ENCODE peak calls at places on chromosomes 12 and 14, in six cellular contexts. One of them, this sample, is unnamed.

GRCh38 chr12:121861549-121862254 is 3.0 kb upstream of the HPD start:
- DNase-seq in activated CD8-positive, alpha-beta T cell treated with anti-CD3 and anti-CD28 coated beads for 36 hours: no peak
- DNase-seq in smooth muscle cell of the brain vasculature: no peak
- DNase-seq in Panc1: no peak
- DNase-seq in CD4-positive, CD25-positive, alpha-beta regulatory T cell: no peak
- DNase-seq in RCC 7860: no peak
- DNase-seq in this sample: no peak

GRCh38 chr14:48703728-48704467 is 882.3 kb downstream of the RPS29 start:
- DNase-seq in activated CD8-positive, alpha-beta T cell treated with anti-CD3 and anti-CD28 coated beads for 36 hours: no peak
- DNase-seq in smooth muscle cell of the brain vasculature: no peak
- DNase-seq in Panc1: no peak
- DNase-seq in CD4-positive, CD25-positive, alpha-beta regulatory T cell: no peak
- DNase-seq in RCC 7860: no peak
- DNase-seq in this sample: no peak

GRCh38 chr12:12874014-12874413 is 17.3 kb upstream of the GPRC5A start:
- DNase-seq in activated CD8-positive, alpha-beta T cell treated with anti-CD3 and anti-CD28 coated beads for 36 hours: no peak
- DNase-seq in smooth muscle cell of the brain vasculature: no peak
- DNase-seq in Panc1: no peak
- DNase-seq in CD4-positive, CD25-positive, alpha-beta regulatory T cell: no peak
- DNase-seq in RCC 7860: no peak
- DNase-seq in this sample: no peak

GRCh38 chr12:112169086-112169872 is 43.9 kb downstream of the TRAFD1 start:
- DNase-seq in activated CD8-positive, alpha-beta T cell treated with anti-CD3 and anti-CD28 coated beads for 36 hours: no peak
- DNase-seq in smooth muscle cell of the brain vasculature: no peak
- DNase-seq in Panc1: no peak
- DNase-seq in CD4-positive, CD25-positive, alpha-beta regulatory T cell: no peak
- DNase-seq in RCC 7860: no peak
- DNase-seq in this sample: no peak

GRCh38 chr14:103846569-103847438 is 571 bp downstream of the PPP1R13B start:
- DNase-seq in activated CD8-positive, alpha-beta T cell treated with anti-CD3 and anti-CD28 coated beads for 36 hours: peak
- DNase-seq in smooth muscle cell of the brain vasculature: no peak
- DNase-seq in Panc1: no peak
- DNase-seq in CD4-positive, CD25-positive, alpha-beta regulatory T cell: peak
- DNase-seq in RCC 7860: no peak
- DNase-seq in this sample: peak

GRCh38 chr12:10652192-10652591 is 21.7 kb downstream of the STYK1 start:
- DNase-seq in activated CD8-positive, alpha-beta T cell treated with anti-CD3 and anti-CD28 coated beads for 36 hours: no peak
- DNase-seq in smooth muscle cell of the brain vasculature: no peak
- DNase-seq in Panc1: no peak
- DNase-seq in CD4-positive, CD25-positive, alpha-beta regulatory T cell: no peak
- DNase-seq in RCC 7860: no peak
- DNase-seq in this sample: no peak

GRCh38 chr12:132445884-132446471 is 44.0 kb upstream of the FBRSL1 start:
- DNase-seq in activated CD8-positive, alpha-beta T cell treated with anti-CD3 and anti-CD28 coated beads for 36 hours: peak
- DNase-seq in smooth muscle cell of the brain vasculature: no peak
- DNase-seq in Panc1: peak
- DNase-seq in CD4-positive, CD25-positive, alpha-beta regulatory T cell: peak
- DNase-seq in RCC 7860: no peak
- DNase-seq in this sample: peak

GRCh38 chr12:6061661-6062060 is 62.8 kb downstream of the VWF start:
- DNase-seq in activated CD8-positive, alpha-beta T cell treated with anti-CD3 and anti-CD28 coated beads for 36 hours: no peak
- DNase-seq in smooth muscle cell of the brain vasculature: no peak
- DNase-seq in Panc1: no peak
- DNase-seq in CD4-positive, CD25-positive, alpha-beta regulatory T cell: no peak
- DNase-seq in RCC 7860: no peak
- DNase-seq in this sample: no peak

GRCh38 chr14:37597538-37598084 is 2.2 kb downstream of the TTC6 start:
- DNase-seq in activated CD8-positive, alpha-beta T cell treated with anti-CD3 and anti-CD28 coated beads for 36 hours: no peak
- DNase-seq in smooth muscle cell of the brain vasculature: no peak
- DNase-seq in Panc1: no peak
- DNase-seq in CD4-positive, CD25-positive, alpha-beta regulatory T cell: no peak
- DNase-seq in RCC 7860: no peak
- DNase-seq in this sample: no peak

GRCh38 chr12:64709429-64709828 is 49.8 kb downstream of the GNS start:
- DNase-seq in activated CD8-positive, alpha-beta T cell treated with anti-CD3 and anti-CD28 coated beads for 36 hours: no peak
- DNase-seq in smooth muscle cell of the brain vasculature: no peak
- DNase-seq in Panc1: no peak
- DNase-seq in CD4-positive, CD25-positive, alpha-beta regulatory T cell: no peak
- DNase-seq in RCC 7860: no peak
- DNase-seq in this sample: no peak

GRCh38 chr12:131618303-131618658 is 92.6 kb upstream of the SFSWAP start:
- DNase-seq in activated CD8-positive, alpha-beta T cell treated with anti-CD3 and anti-CD28 coated beads for 36 hours: no peak
- DNase-seq in smooth muscle cell of the brain vasculature: no peak
- DNase-seq in Panc1: no peak
- DNase-seq in CD4-positive, CD25-positive, alpha-beta regulatory T cell: no peak
- DNase-seq in RCC 7860: no peak
- DNase-seq in this sample: no peak

GRCh38 chr14:37131205-37131604 is 41.2 kb downstream of the SLC25A21 start:
- DNase-seq in activated CD8-positive, alpha-beta T cell treated with anti-CD3 and anti-CD28 coated beads for 36 hours: no peak
- DNase-seq in smooth muscle cell of the brain vasculature: no peak
- DNase-seq in Panc1: no peak
- DNase-seq in CD4-positive, CD25-positive, alpha-beta regulatory T cell: no peak
- DNase-seq in RCC 7860: no peak
- DNase-seq in this sample: no peak

GRCh38 chr12:130192667-130193345 is 30.5 kb downstream of the FZD10 start:
- DNase-seq in activated CD8-positive, alpha-beta T cell treated with anti-CD3 and anti-CD28 coated beads for 36 hours: no peak
- DNase-seq in smooth muscle cell of the brain vasculature: no peak
- DNase-seq in Panc1: no peak
- DNase-seq in CD4-positive, CD25-positive, alpha-beta regulatory T cell: no peak
- DNase-seq in RCC 7860: no peak
- DNase-seq in this sample: no peak

GRCh38 chr14:81206115-81206514 is 14.6 kb downstream of the GTF2A1 start:
- DNase-seq in activated CD8-positive, alpha-beta T cell treated with anti-CD3 and anti-CD28 coated beads for 36 hours: peak
- DNase-seq in smooth muscle cell of the brain vasculature: no peak
- DNase-seq in Panc1: peak
- DNase-seq in CD4-positive, CD25-positive, alpha-beta regulatory T cell: no peak
- DNase-seq in RCC 7860: peak
- DNase-seq in this sample: no peak

GRCh38 chr12:56334490-56334793 is 642 bp upstream of the PAN2 start:
- DNase-seq in activated CD8-positive, alpha-beta T cell treated with anti-CD3 and anti-CD28 coated beads for 36 hours: no peak
- DNase-seq in smooth muscle cell of the brain vasculature: no peak
- DNase-seq in Panc1: no peak
- DNase-seq in CD4-positive, CD25-positive, alpha-beta regulatory T cell: no peak
- DNase-seq in RCC 7860: no peak
- DNase-seq in this sample: no peak

GRCh38 chr12:123645851-123646250 is 12.2 kb downstream of the GTF2H3 start:
- DNase-seq in activated CD8-positive, alpha-beta T cell treated with anti-CD3 and anti-CD28 coated beads for 36 hours: no peak
- DNase-seq in smooth muscle cell of the brain vasculature: no peak
- DNase-seq in Panc1: no peak
- DNase-seq in CD4-positive, CD25-positive, alpha-beta regulatory T cell: no peak
- DNase-seq in RCC 7860: no peak
- DNase-seq in this sample: no peak

GRCh38 chr14:94170151-94170550 is 4.0 kb upstream of the PPP4R4 start:
- DNase-seq in activated CD8-positive, alpha-beta T cell treated with anti-CD3 and anti-CD28 coated beads for 36 hours: no peak
- DNase-seq in smooth muscle cell of the brain vasculature: no peak
- DNase-seq in Panc1: no peak
- DNase-seq in CD4-positive, CD25-positive, alpha-beta regulatory T cell: no peak
- DNase-seq in RCC 7860: no peak
- DNase-seq in this sample: no peak

GRCh38 chr12:40331886-40332285 is 107.1 kb downstream of the LRRK2 start:
- DNase-seq in activated CD8-positive, alpha-beta T cell treated with anti-CD3 and anti-CD28 coated beads for 36 hours: no peak
- DNase-seq in smooth muscle cell of the brain vasculature: no peak
- DNase-seq in Panc1: no peak
- DNase-seq in CD4-positive, CD25-positive, alpha-beta regulatory T cell: no peak
- DNase-seq in RCC 7860: no peak
- DNase-seq in this sample: no peak

GRCh38 chr12:29739279-29739991 is 44.3 kb downstream of the TMTC1 start:
- DNase-seq in activated CD8-positive, alpha-beta T cell treated with anti-CD3 and anti-CD28 coated beads for 36 hours: no peak
- DNase-seq in smooth muscle cell of the brain vasculature: no peak
- DNase-seq in Panc1: no peak
- DNase-seq in CD4-positive, CD25-positive, alpha-beta regulatory T cell: no peak
- DNase-seq in RCC 7860: no peak
- DNase-seq in this sample: no peak

GRCh38 chr14:64673329-64673728 is 30.9 kb upstream of the PLEKHG3 start:
- DNase-seq in activated CD8-positive, alpha-beta T cell treated with anti-CD3 and anti-CD28 coated beads for 36 hours: no peak
- DNase-seq in smooth muscle cell of the brain vasculature: no peak
- DNase-seq in Panc1: no peak
- DNase-seq in CD4-positive, CD25-positive, alpha-beta regulatory T cell: no peak
- DNase-seq in RCC 7860: no peak
- DNase-seq in this sample: no peak

GRCh38 chr12:120955232-120955631 is 23.1 kb upstream of the HNF1A start:
- DNase-seq in activated CD8-positive, alpha-beta T cell treated with anti-CD3 and anti-CD28 coated beads for 36 hours: no peak
- DNase-seq in smooth muscle cell of the brain vasculature: no peak
- DNase-seq in Panc1: no peak
- DNase-seq in CD4-positive, CD25-positive, alpha-beta regulatory T cell: no peak
- DNase-seq in RCC 7860: no peak
- DNase-seq in this sample: no peak

GRCh38 chr12:130537051-130537450 is 179.0 kb downstream of the RIMBP2 start:
- DNase-seq in activated CD8-positive, alpha-beta T cell treated with anti-CD3 and anti-CD28 coated beads for 36 hours: no peak
- DNase-seq in smooth muscle cell of the brain vasculature: no peak
- DNase-seq in Panc1: no peak
- DNase-seq in CD4-positive, CD25-positive, alpha-beta regulatory T cell: no peak
- DNase-seq in RCC 7860: no peak
- DNase-seq in this sample: no peak

GRCh38 chr12:31204995-31205582 is 120.9 kb downstream of the SINHCAF start:
- DNase-seq in activated CD8-positive, alpha-beta T cell treated with anti-CD3 and anti-CD28 coated beads for 36 hours: no peak
- DNase-seq in smooth muscle cell of the brain vasculature: no peak
- DNase-seq in Panc1: no peak
- DNase-seq in CD4-positive, CD25-positive, alpha-beta regulatory T cell: no peak
- DNase-seq in RCC 7860: no peak
- DNase-seq in this sample: no peak

GRCh38 chr12:89450922-89451321 is 73.7 kb downstream of the GALNT4 start:
- DNase-seq in activated CD8-positive, alpha-beta T cell treated with anti-CD3 and anti-CD28 coated beads for 36 hours: no peak
- DNase-seq in smooth muscle cell of the brain vasculature: no peak
- DNase-seq in Panc1: no peak
- DNase-seq in CD4-positive, CD25-positive, alpha-beta regulatory T cell: no peak
- DNase-seq in RCC 7860: no peak
- DNase-seq in this sample: no peak

GRCh38 chr12:48978291-48978740 is at the start of gene WNT1:
- DNase-seq in activated CD8-positive, alpha-beta T cell treated with anti-CD3 and anti-CD28 coated beads for 36 hours: no peak
- DNase-seq in smooth muscle cell of the brain vasculature: no peak
- DNase-seq in Panc1: no peak
- DNase-seq in CD4-positive, CD25-positive, alpha-beta regulatory T cell: no peak
- DNase-seq in RCC 7860: no peak
- DNase-seq in this sample: no peak